ENCODE peak calls at places on chromosomes 16 and 17, in five cellular contexts. C, A, Q, L and S are unnamed samples.

GRCh38 chr16:24539850-24540484 is 601 bp downstream of the RBBP6 start:
- DNase-seq in C (peak), A (peak), Q (peak), L (no peak), S (peak)

GRCh38 chr17:73142763-73143395 is 21.9 kb upstream of the SSTR2 start:
- DNase-seq in C (no peak), A (no peak), Q (no peak), L (peak), S (no peak)

GRCh38 chr17:63189082-63189481 is 223.0 kb downstream of the TANC2 start:
- DNase-seq in C (no peak), A (no peak), Q (no peak), L (no peak), S (no peak)

GRCh38 chr17:51260960-51261958 is 913 bp downstream of the UTP18 start:
- DNase-seq in C (peak), A (peak), Q (peak), L (peak), S (peak)

GRCh38 chr16:11784048-11784780 is 12.8 kb downstream of the ZC3H7A start:
- DNase-seq in C (no peak), A (no peak), Q (no peak), L (no peak), S (no peak)

GRCh38 chr16:11215935-11216556 is 40.0 kb downstream of the SOCS1 start:
- DNase-seq in C (no peak), A (no peak), Q (no peak), L (no peak), S (no peak)

GRCh38 chr16:12902511-12903324 is 1.3 kb downstream of the SHISA9 start:
- DNase-seq in C (no peak), A (no peak), Q (no peak), L (no peak), S (no peak)

GRCh38 chr16:75402821-75403475 is 30.4 kb downstream of the CFDP1 start:
- DNase-seq in C (no peak), A (no peak), Q (no peak), L (peak), S (no peak)

GRCh38 chr17:31216053-31216751 is 80.8 kb downstream of the OMG start:
- DNase-seq in C (no peak), A (no peak), Q (no peak), L (peak), S (no peak)

GRCh38 chr17:46979023-46979870 is at the start of gene RPRML:
- DNase-seq in C (peak), A (peak), Q (peak), L (peak), S (peak)

GRCh38 chr16:64440005-64440404 is 681.9 kb downstream of the CDH11 start:
- DNase-seq in C (no peak), A (no peak), Q (no peak), L (no peak), S (no peak)

GRCh38 chr17:32265192-32265895 is at the start of gene RHBDL3:
- DNase-seq in C (peak), A (no peak), Q (no peak), L (no peak), S (peak)

GRCh38 chr17:51607512-51607911 is 347.2 kb downstream of the UTP18 start:
- DNase-seq in C (no peak), A (no peak), Q (no peak), L (no peak), S (no peak)

GRCh38 chr17:79752175-79752574 is 21.4 kb downstream of the ENPP7 start:
- DNase-seq in C (no peak), A (no peak), Q (no peak), L (no peak), S (no peak)

GRCh38 chr17:64028874-64029464 is 8.5 kb upstream of the ICAM2 start:
- DNase-seq in C (peak), A (peak), Q (peak), L (peak), S (no peak)

DNA sequence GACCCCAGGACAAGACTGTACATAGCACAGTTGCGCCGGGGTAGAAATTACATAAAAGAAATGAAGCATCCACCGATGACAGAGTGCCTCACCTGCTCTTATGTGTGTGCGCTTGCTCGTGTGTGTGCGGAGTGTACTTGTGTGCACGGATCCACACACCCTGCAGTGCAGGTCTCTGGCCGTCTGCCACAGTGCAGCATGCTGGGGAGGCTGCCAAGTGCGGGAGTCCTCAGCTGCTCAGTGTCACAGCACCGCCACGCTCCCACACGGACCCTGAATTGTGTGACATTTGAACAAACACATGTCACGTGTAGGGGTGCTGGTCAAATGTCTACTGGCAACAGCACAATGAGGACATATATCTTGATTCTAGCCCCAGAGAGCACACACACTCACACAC is 243.1 kb upstream of the MYOCD start:
- DNase-seq in C (peak), A (no peak), Q (no peak), L (no peak), S (peak)
- H3K27ac ChIP-seq in C (no peak), A (no peak), Q (no peak), L (no peak), S (no peak)

DNA sequence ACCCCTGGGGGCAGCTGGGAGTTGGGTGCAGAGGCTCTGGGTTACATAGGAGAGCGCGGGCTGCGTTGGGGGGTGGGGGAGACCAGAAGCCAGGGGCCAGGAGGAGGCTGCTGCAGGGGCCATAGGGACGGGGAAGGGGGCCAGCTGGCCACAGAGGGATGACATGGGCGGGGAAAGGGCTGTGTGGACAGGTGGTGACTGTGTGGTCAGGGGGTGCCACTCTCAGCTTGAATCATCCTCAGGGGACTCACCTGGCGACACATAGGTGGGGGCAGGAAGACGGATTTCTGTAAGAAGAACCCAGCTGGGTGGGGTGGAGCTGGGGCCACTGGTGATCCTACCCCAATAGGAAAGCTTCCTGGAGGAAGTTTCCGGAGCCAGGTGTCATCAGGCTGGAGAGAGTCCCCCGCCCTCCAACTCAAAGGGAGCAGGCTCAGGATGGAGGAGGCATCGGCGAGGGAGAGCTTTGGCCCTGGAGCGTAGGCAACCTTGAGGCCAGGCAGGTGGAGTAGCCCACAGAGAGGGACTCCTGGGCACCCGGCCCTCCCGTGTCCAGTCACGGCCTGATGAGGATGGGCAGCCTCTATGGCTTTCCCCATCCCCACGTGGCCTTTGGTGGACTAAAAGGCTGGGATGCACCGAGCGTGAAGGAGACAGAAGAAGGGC is 1.2 kb downstream of the TRPV3 start:
- DNase-seq in C (no peak), A (no peak), Q (no peak), L (no peak), S (no peak)
- H3K27ac ChIP-seq in C (no peak), A (no peak), Q (no peak), L (no peak), S (no peak)

GRCh38 chr16:1324286-1324826 is 9.1 kb upstream of the BAIAP3 start:
- DNase-seq in C (no peak), A (no peak), Q (no peak), L (no peak), S (no peak)
- H3K27ac ChIP-seq in C (no peak), A (no peak), Q (no peak), L (no peak), S (no peak)

GRCh38 chr17:57801044-57801711 is 48.7 kb downstream of the MRPS23 start:
- DNase-seq in C (no peak), A (no peak), Q (no peak), L (no peak), S (no peak)

GRCh38 chr17:57806083-57806830 is 43.6 kb downstream of the MRPS23 start:
- DNase-seq in C (no peak), A (no peak), Q (no peak), L (no peak), S (no peak)

GRCh38 chr17:57808882-57809281 is 41.0 kb downstream of the MRPS23 start:
- DNase-seq in C (no peak), A (no peak), Q (no peak), L (no peak), S (no peak)

DNA sequence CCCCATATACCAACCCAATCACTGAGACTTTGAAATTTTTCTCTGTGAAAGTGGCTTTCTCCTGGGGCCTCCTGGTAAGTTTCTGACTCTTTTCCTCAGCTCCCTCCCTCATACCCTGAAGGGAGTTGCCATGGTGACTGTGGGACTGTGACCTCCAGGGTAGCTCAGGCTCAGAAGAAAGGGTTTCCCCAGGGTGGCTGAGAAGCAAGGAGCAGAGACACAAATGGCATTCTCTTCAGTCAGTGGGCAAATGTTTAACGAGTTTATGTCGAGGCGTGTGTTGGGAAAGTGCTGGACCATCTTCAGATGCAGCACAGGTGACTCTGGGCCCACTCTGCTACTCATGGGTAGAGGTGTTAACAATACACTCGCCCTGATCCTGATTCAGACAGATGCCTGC is 46.8 kb downstream of the MRPS23 start:
- DNase-seq in C (no peak), A (no peak), Q (no peak), L (no peak), S (no peak)
- H3K27ac ChIP-seq in C (no peak), A (no peak), Q (no peak), L (no peak), S (no peak)

GRCh38 chr17:4598776-4599504 is 14.6 kb downstream of the SMTNL2 start:
- DNase-seq in C (peak), A (peak), Q (no peak), L (no peak), S (peak)

GRCh38 chr17:4600563-4600962 is 16.2 kb downstream of the SMTNL2 start:
- DNase-seq in C (peak), A (no peak), Q (no peak), L (peak), S (no peak)

GRCh38 chr17:4599505-4600281 is 15.4 kb downstream of the SMTNL2 start:
- DNase-seq in C (peak), A (peak), Q (no peak), L (peak), S (peak)

GRCh38 chr17:4596636-4597380 is 12.5 kb downstream of the SMTNL2 start:
- DNase-seq in C (no peak), A (no peak), Q (no peak), L (no peak), S (no peak)

GRCh38 chr17:4597975-4598374 is 13.6 kb downstream of the SMTNL2 start:
- DNase-seq in C (peak), A (no peak), Q (no peak), L (no peak), S (no peak)
- H3K27ac ChIP-seq in C (peak), A (no peak), Q (no peak), L (no peak), S (peak)

GRCh38 chr16:81657224-81657623 is 121.9 kb upstream of the PLCG2 start:
- DNase-seq in C (no peak), A (no peak), Q (no peak), L (no peak), S (no peak)
- H3K27ac ChIP-seq in C (no peak), A (peak), Q (no peak), L (peak), S (peak)

GRCh38 chr16:88487124-88487432 is 34.0 kb downstream of the ZFPM1 start:
- DNase-seq in C (no peak), A (no peak), Q (no peak), L (no peak), S (no peak)
- H3K27ac ChIP-seq in C (no peak), A (no peak), Q (no peak), L (no peak), S (no peak)